ENCODE peak calls at places on chromosomes 7 and 10, in nine cellular contexts. S is T1000; J is NCI-H460; L is amygdala; R is HFF-Myc; W is HepG2; D is cardiac muscle cell; U is activated naive CD8-positive, alpha-beta T cell treated with anti-CD3 and anti-CD28 coated beads, Interleukin-2, amount 50 U/mL, for 24 hours; Z is spleen. E is an unnamed sample.
A peak's percentile ranks its signal among the peaks of the same experiment; 100 is the strongest.

GRCh38 chr7:45670717-45671116 is 96.5 kb downstream of the ADCY1 start:
- DNase-seq in S (no peak), J (no peak), L (no peak), R (no peak), W (no peak), D (no peak), U (no peak), Z (peak; percentile 33), E (no peak)

GRCh38 chr7:4661871-4662270 is 20.2 kb upstream of the FOXK1 start:
- DNase-seq in S (no peak), J (no peak), L (no peak), R (no peak), W (no peak), D (peak; percentile 59), U (no peak), Z (no peak), E (no peak)

GRCh38 chr7:30470783-30471182 is 7.8 kb downstream of the NOD1 start:
- DNase-seq in S (peak; percentile 8), J (no peak), L (no peak), R (no peak), W (no peak), D (peak; percentile 91), U (no peak), Z (no peak), E (no peak)

GRCh38 chr7:1775389-1775788 is 105.3 kb downstream of the ELFN1 start:
- DNase-seq in S (no peak), J (no peak), L (no peak), R (no peak), W (no peak), D (no peak), U (no peak), Z (no peak), E (no peak)

GRCh38 chr7:116710764-116711452 is 38.9 kb downstream of the MET start:
- DNase-seq in S (no peak), J (no peak), L (no peak), R (no peak), W (peak; percentile 56), D (no peak), U (no peak), Z (no peak), E (no peak)

GRCh38 chr10:71270301-71270777 is 48.7 kb upstream of the SLC29A3 start:
- DNase-seq in S (no peak), J (peak; percentile 87), L (peak; percentile 11), R (peak; percentile 79), W (peak; percentile 56), D (peak; percentile 85), U (peak; percentile 36), Z (no peak), E (peak; percentile 65)

GRCh38 chr10:125624800-125625199 is 58.2 kb downstream of the TEX36 start:
- DNase-seq in S (no peak), J (no peak), L (no peak), R (no peak), W (no peak), D (no peak), U (no peak), Z (no peak), E (no peak)

GRCh38 chr10:51272580-51272979 is 198.3 kb downstream of the PRKG1 start:
- DNase-seq in S (no peak), J (no peak), L (no peak), R (no peak), W (no peak), D (no peak), U (no peak), Z (no peak), E (no peak)

E was measured in neural crest cell.